ENCODE peak calls at places on chromosome 5, in four cellular contexts. I is GM06990, A is GM04503, G is RPMI7951. W is an unnamed sample.

GRCh38 chr5:62093981-62094380 is 212.0 kb upstream of the KIF2A start:
- DNase-seq in I (no peak), A (no peak), G (peak), W (no peak)

GRCh38 chr5:171745602-171746001 is 40.0 kb upstream of the SMIM23 start:
- DNase-seq in I (no peak), A (no peak), G (no peak), W (no peak)

GRCh38 chr5:168186289-168187074 is 105.0 kb upstream of the WWC1 start:
- DNase-seq in I (no peak), A (no peak), G (no peak), W (no peak)

GRCh38 chr5:177089146-177089545 is 2.4 kb downstream of the FGFR4 start:
- DNase-seq in I (no peak), A (no peak), G (no peak), W (no peak)

GRCh38 chr5:57887851-57888621 is 405.4 kb upstream of the ACTBL2 start:
- DNase-seq in I (no peak), A (no peak), G (peak), W (no peak)

GRCh38 chr5:76479973-76480667 is 77.0 kb downstream of the IQGAP2 start:
- DNase-seq in I (no peak), A (no peak), G (no peak), W (no peak)

GRCh38 chr5:148632978-148633377 is 21.3 kb downstream of the HTR4 start:
- DNase-seq in I (no peak), A (no peak), G (no peak), W (no peak)

GRCh38 chr5:27911216-27911615 is 872.8 kb upstream of the CDH9 start:
- DNase-seq in I (no peak), A (no peak), G (peak), W (no peak)